ENCODE peak calls at places on chromosomes 4 and X, in eight cellular contexts. One of them, this sample, is unnamed.

GRCh38 chr4:86508436-86508835 is 85.7 kb upstream of the PTPN13 start:
- DNase-seq in BE2C: no peak
- DNase-seq in ovary: no peak
- DNase-seq in activated B cell treated with CpG ODN at 0.5 μM for 24 hours: no peak
- DNase-seq in Caco-2: no peak
- DNase-seq in colonic mucosa: no peak
- DNase-seq in GM20000: no peak
- DNase-seq in upper lobe of right lung: no peak
- DNase-seq in this sample: no peak

GRCh38 chr4:182143086-182143821 is 99.9 kb upstream of the TENM3 start:
- DNase-seq in BE2C: no peak
- DNase-seq in activated B cell treated with CpG ODN at 0.5 μM for 24 hours: no peak
- DNase-seq in Caco-2: peak
- DNase-seq in colonic mucosa: peak
- DNase-seq in GM20000: no peak
- DNase-seq in ovary: peak
- DNase-seq in upper lobe of right lung: no peak
- DNase-seq in this sample: peak

GRCh38 chr4:2076908-2077534 is 17.9 kb downstream of the NAT8L start:
- DNase-seq in GM20000: no peak
- DNase-seq in upper lobe of right lung: peak
- DNase-seq in Caco-2: no peak
- DNase-seq in ovary: no peak
- DNase-seq in colonic mucosa: no peak
- DNase-seq in BE2C: no peak
- DNase-seq in activated B cell treated with CpG ODN at 0.5 μM for 24 hours: no peak
- DNase-seq in this sample: no peak

GRCh38 chr4:538542-539142 is 37.5 kb downstream of the TMEM271 start:
- DNase-seq in Caco-2: no peak
- DNase-seq in ovary: no peak
- DNase-seq in activated B cell treated with CpG ODN at 0.5 μM for 24 hours: no peak
- DNase-seq in upper lobe of right lung: no peak
- DNase-seq in BE2C: no peak
- DNase-seq in colonic mucosa: no peak
- DNase-seq in GM20000: no peak
- DNase-seq in this sample: no peak

GRCh38 chr4:52987401-52988056 is 125.4 kb downstream of the RASL11B start:
- DNase-seq in upper lobe of right lung: no peak
- DNase-seq in ovary: no peak
- DNase-seq in BE2C: no peak
- DNase-seq in activated B cell treated with CpG ODN at 0.5 μM for 24 hours: no peak
- DNase-seq in colonic mucosa: no peak
- DNase-seq in Caco-2: no peak
- DNase-seq in GM20000: no peak
- DNase-seq in this sample: no peak

GRCh38 chr4:16391196-16391595 is 164.9 kb upstream of the TAPT1 start:
- DNase-seq in BE2C: no peak
- DNase-seq in Caco-2: no peak
- DNase-seq in activated B cell treated with CpG ODN at 0.5 μM for 24 hours: no peak
- DNase-seq in colonic mucosa: no peak
- DNase-seq in upper lobe of right lung: no peak
- DNase-seq in GM20000: no peak
- DNase-seq in ovary: no peak
- DNase-seq in this sample: no peak

GRCh38 chrX:69324851-69325250 is 159.6 kb upstream of the PJA1 start:
- DNase-seq in GM20000: no peak
- DNase-seq in upper lobe of right lung: no peak
- DNase-seq in Caco-2: no peak
- DNase-seq in ovary: no peak
- DNase-seq in BE2C: no peak
- DNase-seq in activated B cell treated with CpG ODN at 0.5 μM for 24 hours: no peak
- DNase-seq in colonic mucosa: no peak
- DNase-seq in this sample: no peak

GRCh38 chr4:139214039-139214534 is 37.1 kb upstream of the ELF2 start:
- DNase-seq in GM20000: peak
- DNase-seq in activated B cell treated with CpG ODN at 0.5 μM for 24 hours: peak
- DNase-seq in upper lobe of right lung: no peak
- DNase-seq in colonic mucosa: no peak
- DNase-seq in Caco-2: peak
- DNase-seq in ovary: no peak
- DNase-seq in BE2C: peak
- DNase-seq in this sample: no peak

GRCh38 chr4:130288576-130288975 is 1192.6 kb downstream of the C4orf33 start:
- DNase-seq in BE2C: no peak
- DNase-seq in GM20000: no peak
- DNase-seq in Caco-2: no peak
- DNase-seq in ovary: no peak
- DNase-seq in upper lobe of right lung: no peak
- DNase-seq in colonic mucosa: no peak
- DNase-seq in activated B cell treated with CpG ODN at 0.5 μM for 24 hours: no peak
- DNase-seq in this sample: no peak

GRCh38 chr4:1769692-1770091 is 23.4 kb upstream of the FGFR3 start:
- DNase-seq in GM20000: no peak
- DNase-seq in Caco-2: no peak
- DNase-seq in upper lobe of right lung: no peak
- DNase-seq in colonic mucosa: no peak
- DNase-seq in ovary: no peak
- DNase-seq in activated B cell treated with CpG ODN at 0.5 μM for 24 hours: no peak
- DNase-seq in BE2C: no peak
- DNase-seq in this sample: no peak

GRCh38 chrX:22134681-22135080 is 102.6 kb downstream of the PHEX start:
- DNase-seq in upper lobe of right lung: no peak
- DNase-seq in GM20000: no peak
- DNase-seq in BE2C: peak
- DNase-seq in ovary: no peak
- DNase-seq in activated B cell treated with CpG ODN at 0.5 μM for 24 hours: no peak
- DNase-seq in Caco-2: peak
- DNase-seq in colonic mucosa: no peak
- DNase-seq in this sample: no peak

GRCh38 chr4:144754562-144755410 is 108.8 kb downstream of the HHIP start:
- DNase-seq in upper lobe of right lung: no peak
- DNase-seq in activated B cell treated with CpG ODN at 0.5 μM for 24 hours: no peak
- DNase-seq in colonic mucosa: no peak
- DNase-seq in GM20000: no peak
- DNase-seq in BE2C: no peak
- DNase-seq in ovary: no peak
- DNase-seq in Caco-2: no peak
- DNase-seq in this sample: no peak

GRCh38 chrX:22577181-22577580 is 304.5 kb downstream of the CBLL2 start:
- DNase-seq in GM20000: no peak
- DNase-seq in Caco-2: no peak
- DNase-seq in ovary: no peak
- DNase-seq in BE2C: no peak
- DNase-seq in activated B cell treated with CpG ODN at 0.5 μM for 24 hours: no peak
- DNase-seq in upper lobe of right lung: no peak
- DNase-seq in colonic mucosa: no peak
- DNase-seq in this sample: no peak

GRCh38 chr4:55635760-55636621 is at the start of gene NMU:
- DNase-seq in Caco-2: peak
- DNase-seq in GM20000: peak
- DNase-seq in colonic mucosa: peak
- DNase-seq in activated B cell treated with CpG ODN at 0.5 μM for 24 hours: peak
- DNase-seq in upper lobe of right lung: peak
- DNase-seq in BE2C: peak
- DNase-seq in ovary: peak
- DNase-seq in this sample: peak
- TF ChIP-seq CTCF in Caco-2: peak
- TF ChIP-seq CTCF in GM20000: no peak
- TF ChIP-seq CTCF in colonic mucosa: no peak
- TF ChIP-seq CTCF in activated B cell treated with CpG ODN at 0.5 μM for 24 hours: no peak
- TF ChIP-seq CTCF in upper lobe of right lung: no peak
- TF ChIP-seq CTCF in BE2C: no peak
- TF ChIP-seq CTCF in ovary: no peak
- TF ChIP-seq CTCF in this sample: no peak

DNA sequence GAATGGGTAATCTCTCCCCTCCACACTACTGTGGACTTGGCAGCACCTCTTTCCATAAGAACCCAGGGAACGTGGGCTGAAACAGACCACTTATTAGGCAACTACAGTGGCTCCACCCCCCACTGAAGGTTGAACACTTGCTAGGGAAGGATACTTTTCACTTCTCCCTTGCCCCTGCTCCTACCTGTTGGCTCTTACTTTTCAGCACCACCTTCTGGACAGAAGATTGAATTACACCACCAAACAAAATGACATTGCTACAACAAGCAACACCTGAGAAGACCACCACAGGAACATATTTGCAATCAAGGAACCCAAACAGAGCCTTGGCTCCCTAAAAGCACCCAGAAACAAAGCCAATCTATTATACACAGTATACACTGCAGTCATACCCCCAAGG is 132.1 kb upstream of the CXCL13 start:
- DNase-seq in activated B cell treated with CpG ODN at 0.5 μM for 24 hours: no peak
- DNase-seq in Caco-2: no peak
- DNase-seq in GM20000: peak
- DNase-seq in BE2C: no peak
- DNase-seq in colonic mucosa: no peak
- DNase-seq in ovary: no peak
- DNase-seq in upper lobe of right lung: no peak
- DNase-seq in this sample: no peak
- TF ChIP-seq CTCF in activated B cell treated with CpG ODN at 0.5 μM for 24 hours: no peak
- TF ChIP-seq CTCF in Caco-2: peak
- TF ChIP-seq CTCF in GM20000: peak
- TF ChIP-seq CTCF in BE2C: peak
- TF ChIP-seq CTCF in colonic mucosa: peak
- TF ChIP-seq CTCF in ovary: no peak
- TF ChIP-seq CTCF in upper lobe of right lung: peak
- TF ChIP-seq CTCF in this sample: peak

GRCh38 chr4:61500883-61501282 is 300.8 kb downstream of the ADGRL3 start:
- DNase-seq in BE2C: peak
- DNase-seq in colonic mucosa: no peak
- DNase-seq in upper lobe of right lung: no peak
- DNase-seq in GM20000: no peak
- DNase-seq in activated B cell treated with CpG ODN at 0.5 μM for 24 hours: no peak
- DNase-seq in Caco-2: no peak
- DNase-seq in ovary: no peak
- DNase-seq in this sample: no peak
- TF ChIP-seq CTCF in BE2C: peak
- TF ChIP-seq CTCF in colonic mucosa: no peak
- TF ChIP-seq CTCF in upper lobe of right lung: no peak
- TF ChIP-seq CTCF in GM20000: no peak
- TF ChIP-seq CTCF in activated B cell treated with CpG ODN at 0.5 μM for 24 hours: no peak
- TF ChIP-seq CTCF in Caco-2: no peak
- TF ChIP-seq CTCF in ovary: no peak
- TF ChIP-seq CTCF in this sample: no peak

DNA sequence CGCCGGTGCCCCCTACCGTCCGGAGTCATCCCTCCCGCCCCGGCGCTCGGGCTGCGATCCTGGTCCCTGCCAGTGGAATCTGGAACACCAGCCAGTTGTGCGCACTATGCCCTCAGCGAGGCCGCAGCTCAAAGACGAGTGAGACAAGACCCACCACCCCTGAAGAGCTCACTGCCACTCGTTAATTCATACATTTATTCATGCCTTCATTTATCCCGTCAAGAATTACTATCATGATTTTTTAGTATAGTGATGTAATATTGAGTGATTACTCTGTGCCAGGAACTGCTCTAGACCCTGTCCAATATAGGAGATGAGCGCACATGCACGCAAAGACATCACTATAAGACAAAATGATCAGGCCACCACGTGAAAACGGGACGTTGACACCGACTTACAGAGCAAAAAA is 252 bp upstream of the PPA2 start:
- DNase-seq in GM20000: no peak
- DNase-seq in colonic mucosa: peak
- DNase-seq in BE2C: no peak
- DNase-seq in activated B cell treated with CpG ODN at 0.5 μM for 24 hours: no peak
- DNase-seq in upper lobe of right lung: peak
- DNase-seq in Caco-2: peak
- DNase-seq in ovary: peak
- DNase-seq in this sample: no peak
- TF ChIP-seq CTCF in GM20000: peak
- TF ChIP-seq CTCF in colonic mucosa: peak
- TF ChIP-seq CTCF in BE2C: peak
- TF ChIP-seq CTCF in activated B cell treated with CpG ODN at 0.5 μM for 24 hours: peak
- TF ChIP-seq CTCF in upper lobe of right lung: peak
- TF ChIP-seq CTCF in Caco-2: peak
- TF ChIP-seq CTCF in ovary: peak
- TF ChIP-seq CTCF in this sample: peak

GRCh38 chr4:47837582-47838294 is at the start of gene CORIN:
- DNase-seq in colonic mucosa: peak
- DNase-seq in BE2C: no peak
- DNase-seq in activated B cell treated with CpG ODN at 0.5 μM for 24 hours: no peak
- DNase-seq in Caco-2: peak
- DNase-seq in upper lobe of right lung: peak
- DNase-seq in ovary: no peak
- DNase-seq in GM20000: no peak
- DNase-seq in this sample: peak

GRCh38 chr4:47840291-47840690 is 2.4 kb upstream of the CORIN start:
- DNase-seq in colonic mucosa: no peak
- DNase-seq in GM20000: no peak
- DNase-seq in BE2C: no peak
- DNase-seq in upper lobe of right lung: no peak
- DNase-seq in Caco-2: no peak
- DNase-seq in activated B cell treated with CpG ODN at 0.5 μM for 24 hours: no peak
- DNase-seq in ovary: no peak
- DNase-seq in this sample: no peak

GRCh38 chr4:47838445-47838844 is 578 bp upstream of the CORIN start:
- DNase-seq in ovary: no peak
- DNase-seq in activated B cell treated with CpG ODN at 0.5 μM for 24 hours: no peak
- DNase-seq in upper lobe of right lung: no peak
- DNase-seq in GM20000: no peak
- DNase-seq in Caco-2: peak
- DNase-seq in colonic mucosa: no peak
- DNase-seq in BE2C: no peak
- DNase-seq in this sample: no peak

GRCh38 chr4:47836655-47837581 is 949 bp downstream of the CORIN start:
- DNase-seq in BE2C: peak
- DNase-seq in GM20000: peak
- DNase-seq in colonic mucosa: peak
- DNase-seq in upper lobe of right lung: peak
- DNase-seq in activated B cell treated with CpG ODN at 0.5 μM for 24 hours: peak
- DNase-seq in ovary: peak
- DNase-seq in Caco-2: peak
- DNase-seq in this sample: peak

GRCh38 chr4:47839259-47839658 is 1.4 kb upstream of the CORIN start:
- DNase-seq in Caco-2: no peak
- DNase-seq in colonic mucosa: no peak
- DNase-seq in upper lobe of right lung: no peak
- DNase-seq in ovary: no peak
- DNase-seq in activated B cell treated with CpG ODN at 0.5 μM for 24 hours: no peak
- DNase-seq in GM20000: peak
- DNase-seq in BE2C: no peak
- DNase-seq in this sample: peak
- TF ChIP-seq CTCF in Caco-2: peak
- TF ChIP-seq CTCF in colonic mucosa: no peak
- TF ChIP-seq CTCF in upper lobe of right lung: peak
- TF ChIP-seq CTCF in ovary: no peak
- TF ChIP-seq CTCF in activated B cell treated with CpG ODN at 0.5 μM for 24 hours: no peak
- TF ChIP-seq CTCF in GM20000: peak
- TF ChIP-seq CTCF in BE2C: peak
- TF ChIP-seq CTCF in this sample: peak